ENCODE peak calls at places on chromosome 14, in seven cellular contexts. J, G, F, S, Q, C and P are unnamed samples.

GRCh38 chr14:90487031-90487430 is 90.2 kb downstream of the CALM1 start:
- DNase-seq in J (no peak), G (peak; percentile 31), F (no peak), S (no peak), Q (no peak), C (peak; percentile 45), P (no peak)

GRCh38 chr14:104989236-104989950 is 3.8 kb downstream of the CLBA1 start:
- DNase-seq in J (no peak), G (no peak), F (no peak), S (no peak), Q (no peak), C (no peak), P (no peak)

GRCh38 chr14:48983355-48983888 is 602.8 kb downstream of the RPS29 start:
- DNase-seq in J (no peak), G (no peak), F (no peak), S (no peak), Q (no peak), C (no peak), P (no peak)

GRCh38 chr14:67575684-67576083 is 24.4 kb downstream of the PIGH start:
- DNase-seq in J (no peak), G (no peak), F (no peak), S (no peak), Q (no peak), C (no peak), P (peak; percentile 42)

GRCh38 chr14:77128414-77128891 is 13.1 kb downstream of the ZDHHC22 start:
- DNase-seq in J (no peak), G (no peak), F (no peak), S (no peak), Q (no peak), C (no peak), P (no peak)

GRCh38 chr14:26394114-26394855 is 203.5 kb downstream of the NOVA1 start:
- DNase-seq in J (no peak), G (no peak), F (no peak), S (no peak), Q (peak; percentile 34), C (no peak), P (no peak)

GRCh38 chr14:53842938-53843337 is 113.7 kb downstream of the BMP4 start:
- DNase-seq in J (peak; percentile 91), G (no peak), F (no peak), S (no peak), Q (no peak), C (no peak), P (no peak)

GRCh38 chr14:82796081-82796480 is 1262.4 kb upstream of the SEL1L start:
- DNase-seq in J (no peak), G (no peak), F (no peak), S (no peak), Q (no peak), C (no peak), P (no peak)

GRCh38 chr14:103847439-103847953 is at the start of gene PPP1R13B:
- DNase-seq in J (peak; percentile 86), G (peak; percentile 94), F (peak; percentile 94), S (peak; percentile 97), Q (peak; percentile 96), C (peak; percentile 97), P (peak; percentile 97)

GRCh38 chr14:76967788-76968187 is 60.7 kb downstream of the IRF2BPL start:
- DNase-seq in J (no peak), G (no peak), F (no peak), S (no peak), Q (no peak), C (no peak), P (no peak)

GRCh38 chr14:26163761-26164160 is 434.1 kb downstream of the NOVA1 start:
- DNase-seq in J (peak; percentile 28), G (no peak), F (no peak), S (no peak), Q (no peak), C (no peak), P (no peak)

GRCh38 chr14:78445275-78445674 is 275.1 kb downstream of the NRXN3 start:
- DNase-seq in J (no peak), G (no peak), F (no peak), S (no peak), Q (no peak), C (no peak), P (no peak)

GRCh38 chr14:77681196-77682157 is 26.3 kb downstream of the ALKBH1 start:
- DNase-seq in J (peak; percentile 17), G (no peak), F (no peak), S (no peak), Q (peak; percentile 42), C (no peak), P (no peak)

GRCh38 chr14:38900887-38901286 is 202.1 kb downstream of the SEC23A start:
- DNase-seq in J (no peak), G (no peak), F (no peak), S (no peak), Q (no peak), C (no peak), P (no peak)

GRCh38 chr14:96627811-96628775 is 125.9 kb downstream of the PAPOLA start:
- DNase-seq in J (no peak), G (no peak), F (peak; percentile 31), S (peak; percentile 18), Q (no peak), C (no peak), P (peak; percentile 22)

GRCh38 chr14:89386214-89386886 is 30.7 kb downstream of the FOXN3 start:
- DNase-seq in J (no peak), G (no peak), F (peak; percentile 45), S (peak; percentile 80), Q (no peak), C (no peak), P (no peak)

GRCh38 chr14:80977103-80977728 is 21.8 kb downstream of the TSHR start:
- DNase-seq in J (no peak), G (no peak), F (no peak), S (no peak), Q (no peak), C (no peak), P (no peak)

GRCh38 chr14:34930591-34931069 is 52.2 kb upstream of the SRP54 start:
- DNase-seq in J (no peak), G (no peak), F (no peak), S (no peak), Q (no peak), C (no peak), P (no peak)

GRCh38 chr14:97266653-97267052 is 469.5 kb downstream of the VRK1 start:
- DNase-seq in J (peak; percentile 14), G (no peak), F (no peak), S (no peak), Q (no peak), C (no peak), P (no peak)

GRCh38 chr14:85399196-85399595 is 130.7 kb upstream of the FLRT2 start:
- DNase-seq in J (no peak), G (no peak), F (no peak), S (no peak), Q (no peak), C (no peak), P (no peak)

GRCh38 chr14:71651228-71651627 is 281.0 kb upstream of the RGS6 start:
- DNase-seq in J (no peak), G (no peak), F (peak; percentile 80), S (no peak), Q (no peak), C (no peak), P (no peak)

GRCh38 chr14:94773682-94774211 is 3.8 kb upstream of the GSC start:
- DNase-seq in J (no peak), G (no peak), F (no peak), S (no peak), Q (no peak), C (no peak), P (no peak)

DNA sequence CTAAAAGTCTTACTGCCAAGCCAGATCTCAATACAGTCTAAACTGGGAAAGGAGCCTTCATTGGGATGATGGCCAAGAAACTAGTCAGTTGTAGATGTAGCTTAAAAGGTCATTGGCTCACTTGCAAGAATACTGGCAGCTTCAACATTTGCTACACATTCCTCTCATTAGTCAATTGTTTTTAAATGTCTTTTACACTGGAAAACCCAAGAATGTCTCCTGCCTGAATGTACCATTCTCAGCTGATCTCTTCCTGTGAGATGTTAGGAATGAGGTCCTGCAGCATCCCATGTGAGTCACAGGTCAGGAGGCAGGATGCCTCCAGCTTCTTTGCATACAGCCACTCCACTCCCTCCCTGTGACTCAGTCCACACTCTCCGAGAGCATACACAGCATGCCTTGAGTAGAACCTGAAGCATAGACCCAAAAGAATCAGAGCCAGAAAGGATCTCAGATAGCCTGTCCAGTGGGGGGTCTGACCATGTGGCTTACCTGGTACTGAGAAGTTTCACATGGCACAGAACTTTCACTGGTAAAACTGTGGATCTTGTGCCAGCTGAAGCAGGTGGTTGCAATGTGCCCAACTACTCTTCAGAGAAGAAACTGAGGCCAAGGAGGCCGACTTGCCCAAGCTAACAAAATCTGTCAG is 56.0 kb upstream of the HECTD1 start:
- DNase-seq in J (peak; percentile 77), G (no peak), F (peak; percentile 89), S (no peak), Q (peak; percentile 54), C (peak; percentile 44), P (no peak)
- H3K4me1 ChIP-seq in J (peaks cover 35% of the 10 kb centered on the region), G (peaks cover 28% of the 10 kb centered on the region), F (peaks cover 4% of the 10 kb centered on the region), S (peaks cover 20% of the 10 kb centered on the region), Q (peaks cover 48% of the 10 kb centered on the region), C (peaks cover 3% of the 10 kb centered on the region), P (no peaks in the 10 kb centered on the region)

DNA sequence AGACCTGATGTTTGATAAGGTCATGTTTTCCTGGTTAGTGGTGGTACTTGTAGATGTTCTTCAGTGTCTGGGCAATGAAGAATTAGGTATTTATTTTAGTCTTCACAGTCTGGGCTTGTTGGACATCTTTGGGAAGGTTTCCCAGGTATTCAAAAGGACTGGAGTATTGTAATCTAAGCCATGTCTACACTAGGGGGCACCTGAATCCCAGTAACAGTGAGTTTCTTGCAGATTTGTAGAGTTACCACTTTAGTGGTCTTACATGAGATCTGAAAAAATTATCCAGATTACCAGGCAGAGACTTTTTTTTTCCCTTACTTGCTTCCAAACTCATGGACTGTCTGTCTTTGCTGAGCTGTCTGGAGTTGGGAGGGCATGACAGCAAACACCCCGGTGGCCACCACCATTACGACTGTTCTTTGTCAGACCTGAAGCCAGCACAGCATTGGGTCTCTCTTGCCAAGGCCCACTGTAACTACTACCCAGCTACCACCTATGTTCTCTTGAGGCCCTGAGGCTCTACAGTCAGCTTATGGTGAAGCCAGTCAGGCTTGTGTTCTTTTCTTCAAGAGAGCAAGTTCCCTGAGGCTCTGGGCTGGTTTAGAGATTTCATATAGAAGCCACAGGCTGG is 820.7 kb upstream of the FBXO33 start:
- DNase-seq in J (no peak), G (no peak), F (no peak), S (peak; percentile 17), Q (no peak), C (no peak), P (no peak)
- TF ChIP-seq CTCF in J (no peak), G (no peak), F (no peak), S (no peak), Q (no peak), C (no peak), P (no peak)

GRCh38 chr14:92747701-92748258 is 647 bp downstream of the LGMN start:
- DNase-seq in J (no peak), G (no peak), F (no peak), S (no peak), Q (no peak), C (no peak), P (no peak)
- H3K4me1 ChIP-seq in J (peaks cover 4% of the 10 kb centered on the region), G (peaks cover 51% of the 10 kb centered on the region), F (no peaks in the 10 kb centered on the region), S (peaks cover 7% of the 10 kb centered on the region), Q (peaks cover 31% of the 10 kb centered on the region), C (peaks cover 10% of the 10 kb centered on the region), P (no peaks in the 10 kb centered on the region)

DNA sequence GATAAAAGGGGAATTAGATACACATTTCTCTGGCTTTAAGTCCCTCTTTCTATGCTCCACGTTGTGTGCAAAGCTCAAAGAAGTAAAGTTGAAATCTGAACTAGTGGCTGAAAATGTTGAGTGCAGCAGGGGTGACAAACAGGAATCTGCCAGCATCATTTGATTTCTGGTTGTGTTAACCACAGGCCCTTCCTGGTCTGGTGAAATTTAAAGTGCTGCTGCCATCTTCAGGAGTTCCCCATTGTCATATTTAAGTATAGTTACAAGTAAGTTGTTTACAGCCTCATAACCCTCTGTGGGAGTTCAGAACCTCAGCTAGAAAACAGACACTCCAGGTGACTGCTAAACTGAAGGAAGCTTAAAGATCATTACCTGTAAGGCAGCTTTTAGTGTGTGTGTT is 90.9 kb upstream of the CCDC196 start:
- DNase-seq in J (no peak), G (no peak), F (no peak), S (no peak), Q (no peak), C (no peak), P (no peak)
- TF ChIP-seq CTCF in J (no peak), G (no peak), F (no peak), S (no peak), Q (no peak), C (no peak), P (no peak)